ENCODE peak calls at places on chromosomes 4 and X, in five cellular contexts. I, Q, V, S and M are unnamed samples.

GRCh38 chr4:107559653-107560052 is 160.4 kb downstream of the PAPSS1 start:
- DNase-seq in S (no peak), I (no peak), V (no peak), Q (no peak), M (no peak)

GRCh38 chrX:101430457-101431078 is 22.5 kb downstream of the HNRNPH2 start:
- DNase-seq in S (no peak), Q (no peak), V (no peak), I (no peak), M (no peak)

GRCh38 chr4:37830640-37831039 is 4.2 kb downstream of the PGM2 start:
- DNase-seq in S (no peak), I (no peak), Q (no peak), V (no peak), M (no peak)

GRCh38 chr4:102157984-102158383 is 187.3 kb downstream of the SLC39A8 start:
- DNase-seq in Q (no peak), V (no peak), I (no peak), S (no peak), M (no peak)

GRCh38 chr4:35835893-35836292 is 408.4 kb downstream of the ARAP2 start:
- DNase-seq in Q (no peak), V (no peak), I (no peak), S (no peak), M (no peak)

GRCh38 chr4:101865501-101866062 is 75.1 kb downstream of the BANK1 start:
- DNase-seq in Q (peak), I (no peak), S (no peak), V (no peak), M (no peak)

GRCh38 chr4:128521634-128522253 is 234.1 kb upstream of the PGRMC2 start:
- DNase-seq in S (no peak), I (no peak), Q (peak), V (no peak), M (no peak)

GRCh38 chrX:480861-481417 is 94.2 kb upstream of the PPP2R3B start:
- DNase-seq in V (no peak), I (no peak), Q (no peak), S (no peak), M (no peak)

GRCh38 chr4:83112678-83113428 is 1.7 kb downstream of the PLAC8 start:
- DNase-seq in V (peak), I (no peak), S (no peak), Q (peak), M (no peak)

GRCh38 chr4:168408620-168409019 is 71.7 kb downstream of the DDX60L start:
- DNase-seq in V (no peak), S (no peak), Q (no peak), I (peak), M (peak)

GRCh38 chr4:122577808-122578781 is 42.8 kb downstream of the IL21 start:
- DNase-seq in S (peak), Q (peak), V (no peak), I (peak), M (peak)

GRCh38 chrX:152656890-152657289 is 19.2 kb downstream of the GABRQ start:
- DNase-seq in S (no peak), I (no peak), V (no peak), Q (peak), M (no peak)

GRCh38 chr4:2796261-2797187 is 3.6 kb downstream of the SH3BP2 start:
- DNase-seq in I (peak), S (no peak), Q (no peak), V (no peak), M (no peak)

GRCh38 chr4:82733636-82734035 is 65.0 kb downstream of the SCD5 start:
- DNase-seq in V (no peak), Q (no peak), I (no peak), S (no peak), M (no peak)

GRCh38 chr4:173478136-173478860 is 51.7 kb downstream of the HAND2 start:
- DNase-seq in I (no peak), V (no peak), S (no peak), Q (no peak), M (no peak)

GRCh38 chr4:106238819-106239420 is 77.1 kb downstream of the TBCK start:
- DNase-seq in I (peak), Q (peak), V (no peak), S (peak), M (peak)

GRCh38 chr4:110005461-110006056 is 92.9 kb downstream of the EGF start:
- DNase-seq in Q (peak), S (peak), I (peak), V (peak), M (peak)

GRCh38 chr4:2833671-2834000 is 10.0 kb upstream of the ADD1 start:
- DNase-seq in I (no peak), V (no peak), S (no peak), Q (no peak), M (no peak)

GRCh38 chrX:96314974-96315373 is 369.7 kb upstream of the DIAPH2 start:
- DNase-seq in V (no peak), I (no peak), S (no peak), Q (peak), M (no peak)
- TF ChIP-seq ZBTB33 in V (no peak), I (no peak), S (no peak), Q (no peak), M (no peak)

GRCh38 chr4:147772056-147772455 is 40.2 kb downstream of the ARHGAP10 start:
- DNase-seq in S (no peak), I (no peak), Q (no peak), V (no peak), M (no peak)
- H3K27ac ChIP-seq in S (no peak), I (peak), Q (no peak), V (no peak), M (no peak)

DNA sequence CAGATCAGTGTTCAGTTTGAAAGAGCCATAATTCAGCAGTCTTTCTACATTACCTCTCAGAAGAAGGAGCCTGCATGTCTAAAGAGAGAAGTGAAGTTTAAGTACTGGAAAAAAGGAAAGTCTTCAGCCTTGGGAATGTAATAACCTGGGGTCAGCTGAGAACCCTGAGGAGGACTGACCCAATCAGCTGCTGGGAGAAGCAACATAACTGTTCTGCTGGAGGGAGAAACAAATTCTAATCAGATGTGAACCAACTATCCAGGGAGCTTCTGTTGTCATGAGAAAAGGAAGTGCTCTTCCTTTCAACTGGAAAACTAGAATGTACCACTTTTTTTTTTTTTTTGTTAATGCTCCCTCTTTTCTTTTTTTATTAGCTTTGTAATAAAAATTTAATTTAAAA is 64.5 kb upstream of the PDE5A start:
- DNase-seq in Q (no peak), S (no peak), I (no peak), V (no peak), M (no peak)
- TF ChIP-seq ZBTB33 in Q (no peak), S (no peak), I (no peak), V (no peak), M (no peak)

DNA sequence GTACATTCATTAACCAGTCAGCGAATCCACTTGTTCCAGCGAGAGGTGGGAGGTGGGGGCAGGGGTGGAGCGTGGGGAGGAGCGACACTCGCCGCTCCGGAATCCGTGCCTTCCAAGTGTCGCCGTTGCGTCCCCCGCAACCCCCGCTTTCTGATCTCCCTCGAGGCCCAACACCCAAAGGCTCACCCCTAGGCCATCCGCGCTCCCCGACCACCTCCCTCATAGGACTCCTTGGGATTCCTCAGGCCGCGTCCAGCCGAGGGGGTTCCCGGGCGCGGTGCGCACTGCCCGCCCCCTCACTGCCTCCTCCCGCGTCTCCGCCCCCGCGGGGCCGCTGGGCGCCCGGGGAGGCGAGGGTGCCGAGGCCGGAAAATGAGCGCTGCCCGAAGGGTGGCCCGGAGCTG is 108.1 kb upstream of the STOX2 start:
- DNase-seq in S (no peak), V (no peak), Q (no peak), I (no peak), M (no peak)
- H3K27ac ChIP-seq in S (no peak), V (no peak), Q (no peak), I (no peak), M (peak)

DNA sequence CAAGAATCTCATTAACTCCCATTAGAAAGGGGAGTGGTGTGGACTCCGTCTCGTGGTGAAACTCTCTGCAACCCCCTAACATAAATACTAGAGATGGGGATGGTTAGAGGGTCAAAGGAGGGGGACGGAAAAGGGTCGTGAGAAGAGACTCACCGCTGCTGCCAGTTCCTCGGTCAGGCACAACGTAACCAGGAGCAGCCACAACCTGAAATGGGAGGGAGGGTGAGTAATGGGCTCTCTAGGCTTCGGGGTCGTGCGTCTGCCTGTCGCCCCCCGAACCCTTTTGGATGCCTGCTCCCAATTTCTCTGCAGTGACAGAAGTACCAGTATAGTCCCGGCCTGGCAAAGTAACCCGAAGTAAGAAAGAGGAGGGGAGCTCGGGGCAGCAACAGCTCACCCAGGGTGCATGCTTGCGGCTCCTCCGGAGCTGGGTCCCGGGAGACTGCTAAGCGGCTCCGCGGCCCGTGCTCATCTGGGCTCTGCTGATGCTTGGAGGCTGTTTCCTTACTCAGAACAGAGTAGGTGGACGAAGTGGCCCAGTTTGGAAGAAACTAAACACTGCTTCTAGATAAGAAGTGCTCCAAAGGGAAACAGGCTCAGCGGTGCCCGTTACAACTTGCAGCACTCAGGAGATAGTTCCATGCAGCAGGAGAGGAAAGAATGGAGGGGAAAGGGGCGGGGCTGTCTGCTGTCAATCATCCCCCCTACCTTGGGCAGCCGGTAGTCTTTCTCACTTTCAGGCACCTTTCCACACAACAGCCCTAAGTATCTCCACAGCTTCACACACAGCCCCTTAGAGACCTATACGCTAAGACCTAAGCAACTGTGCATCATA is at the start of gene COL4A6:
- DNase-seq in V (no peak), Q (peak), S (peak), I (no peak), M (no peak)
- TF ChIP-seq ZBTB33 in V (no peak), Q (no peak), S (no peak), I (no peak), M (no peak)

GRCh38 chr4:7806080-7806630 is 133.5 kb downstream of the AFAP1 start:
- DNase-seq in S (no peak), Q (peak), I (no peak), V (no peak), M (no peak)
- H3K27ac ChIP-seq in S (no peak), Q (peak), I (peak), V (no peak), M (no peak)

DNA sequence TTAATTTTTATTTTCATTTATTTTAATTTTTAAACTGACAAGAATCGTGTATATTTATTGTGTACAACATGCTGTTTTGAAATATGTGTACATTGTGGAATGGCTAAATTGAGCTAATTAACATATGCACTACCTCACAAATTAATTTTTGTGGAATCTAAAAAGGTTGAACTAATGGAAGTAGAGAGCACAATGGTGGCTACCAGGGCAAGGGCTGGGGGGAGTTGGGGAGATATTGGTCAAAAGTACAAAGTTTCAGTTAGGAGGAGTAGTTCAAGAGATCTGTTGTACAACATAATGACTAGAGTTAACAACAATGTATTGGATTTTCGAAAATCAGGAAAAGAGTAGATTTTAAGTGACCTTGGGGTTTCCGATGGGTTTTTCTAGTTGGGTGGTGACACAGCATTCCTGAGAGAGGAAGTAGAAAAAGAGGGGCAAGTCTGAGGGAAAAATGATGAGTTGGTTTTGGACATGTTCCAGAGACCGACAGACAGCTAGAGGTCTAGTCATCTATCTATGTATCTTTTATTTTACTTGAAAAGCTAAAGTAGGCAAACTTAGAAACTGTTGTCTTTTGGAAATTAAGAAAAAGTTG is 23.2 kb downstream of the APOO start:
- DNase-seq in S (peak), Q (peak), I (no peak), V (no peak), M (no peak)
- TF ChIP-seq ZBTB33 in S (no peak), Q (no peak), I (no peak), V (no peak), M (no peak)

GRCh38 chr4:153428816-153429592 is 37.2 kb upstream of the TMEM131L start:
- DNase-seq in V (no peak), I (no peak), Q (no peak), S (no peak), M (no peak)

GRCh38 chr4:153420361-153420760 is 45.8 kb upstream of the TMEM131L start:
- DNase-seq in I (no peak), Q (no peak), V (no peak), S (no peak), M (no peak)

GRCh38 chr4:153421980-153422379 is 44.2 kb upstream of the TMEM131L start:
- DNase-seq in V (no peak), I (no peak), Q (no peak), S (no peak), M (no peak)

GRCh38 chr4:153427363-153428071 is 38.6 kb upstream of the TMEM131L start:
- DNase-seq in S (no peak), Q (no peak), I (no peak), V (no peak), M (no peak)

DNA sequence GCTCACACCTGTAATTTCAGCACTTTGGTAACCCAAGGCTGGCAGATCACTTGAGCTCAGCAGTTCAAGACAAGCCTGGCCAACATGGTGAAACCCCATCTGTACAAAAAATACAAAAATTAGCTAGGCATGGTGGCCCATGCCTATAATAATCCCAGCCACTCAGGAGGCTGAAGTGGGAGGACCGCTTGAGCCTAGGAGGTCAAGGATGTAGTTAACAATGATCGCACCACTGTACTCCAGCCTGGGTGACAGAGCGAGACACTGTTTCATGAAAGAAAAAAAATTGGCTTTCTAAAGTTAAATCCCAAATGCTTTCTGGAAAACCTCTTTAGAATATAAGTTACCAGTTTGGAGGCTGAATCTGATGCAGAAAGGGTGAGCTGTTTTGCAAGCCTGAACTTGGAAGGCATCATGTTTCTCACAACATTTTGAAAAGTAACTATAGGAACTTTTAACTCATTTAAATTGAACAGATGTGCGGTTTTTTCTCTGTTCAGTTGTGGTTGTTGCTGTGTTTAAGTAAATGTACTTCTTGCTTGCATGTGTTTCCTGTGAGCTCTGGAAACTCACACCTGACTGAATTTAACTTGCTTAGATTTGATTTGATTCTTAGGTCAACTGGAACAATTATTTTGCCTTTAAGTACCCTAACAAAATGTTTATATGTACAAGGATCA is 39.8 kb upstream of the TMEM131L start:
- DNase-seq in V (no peak), I (no peak), Q (no peak), S (no peak), M (no peak)
- H3K27ac ChIP-seq in V (peak), I (no peak), Q (no peak), S (no peak), M (no peak)

GRCh38 chrX:3250946-3251345 is 95.5 kb downstream of the MXRA5 start:
- DNase-seq in V (no peak), Q (no peak), I (no peak), S (no peak), M (no peak)
- TF ChIP-seq ZBTB33 in V (no peak), Q (no peak), I (no peak), S (no peak), M (no peak)